ENCODE peak calls at places on chromosomes 4 and X, in ten cellular contexts. L, D, A, V, O, S, Q, N, K and Z are unnamed samples. For H3K4me1, the result is how much of the 10 kb centered on the place peaks cover.

GRCh38 chr4:129131343-129131742 is 35.4 kb downstream of the C4orf33 start:
- DNase-seq in L (no peak), D (no peak), A (no peak), V (no peak), O (no peak), S (no peak), Q (no peak), N (no peak), K (no peak), Z (no peak)

GRCh38 chr4:145285928-145286327 is 105.5 kb upstream of the OTUD4 start:
- DNase-seq in L (no peak), D (no peak), A (no peak), V (no peak), O (no peak), S (no peak), Q (no peak), N (peak), K (no peak), Z (no peak)

GRCh38 chr4:151324449-151325319 is 721 bp downstream of the SH3D19 start:
- DNase-seq in L (peak), D (peak), A (peak), V (peak), O (peak), S (no peak), Q (peak), N (peak), K (peak), Z (peak)

GRCh38 chr4:111678466-111678865 is 466.8 kb upstream of the FAM241A start:
- DNase-seq in L (no peak), D (no peak), A (no peak), V (no peak), O (no peak), S (no peak), Q (no peak), N (peak), K (no peak), Z (no peak)

GRCh38 chrX:120499301-120500097 is 30.4 kb upstream of the LAMP2 start:
- DNase-seq in L (no peak), D (no peak), A (no peak), V (no peak), O (no peak), S (no peak), Q (no peak), N (peak), K (no peak), Z (no peak)

GRCh38 chr4:145679520-145679919 is 426 bp upstream of the C4orf51 start:
- DNase-seq in L (peak), D (no peak), A (peak), V (no peak), O (no peak), S (no peak), Q (no peak), N (peak), K (peak), Z (no peak)

GRCh38 chr4:8208565-8208964 is 9.5 kb downstream of the SH3TC1 start:
- DNase-seq in L (no peak), D (no peak), A (no peak), V (peak), O (no peak), S (no peak), Q (no peak), N (no peak), K (no peak), Z (no peak)

GRCh38 chr4:118398226-118399090 is 45.7 kb upstream of the PRSS12 start:
- DNase-seq in L (no peak), D (no peak), A (no peak), V (no peak), O (no peak), S (no peak), Q (no peak), N (no peak), K (no peak), Z (no peak)

GRCh38 chr4:43374352-43374751 is 481.8 kb downstream of the GRXCR1 start:
- DNase-seq in L (no peak), D (no peak), A (no peak), V (no peak), O (no peak), S (no peak), Q (no peak), N (peak), K (no peak), Z (no peak)

GRCh38 chr4:88600129-88600849 is 8.0 kb downstream of the HERC3 start:
- DNase-seq in L (no peak), D (no peak), A (no peak), V (no peak), O (no peak), S (no peak), Q (no peak), N (peak), K (no peak), Z (no peak)

GRCh38 chr4:22389240-22389871 is 126.5 kb downstream of the ADGRA3 start:
- DNase-seq in L (no peak), D (no peak), A (peak), V (no peak), O (peak), S (no peak), Q (peak), N (peak), K (peak), Z (peak)

GRCh38 chr4:3257691-3258482 is 8.9 kb downstream of the MSANTD1 start:
- DNase-seq in L (peak), D (no peak), A (no peak), V (peak), O (no peak), S (peak), Q (peak), N (peak), K (no peak), Z (peak)

GRCh38 chr4:24576276-24576675 is 8.1 kb downstream of the DHX15 start:
- DNase-seq in L (no peak), D (no peak), A (no peak), V (no peak), O (no peak), S (no peak), Q (no peak), N (no peak), K (no peak), Z (no peak)

GRCh38 chr4:24570574-24571236 is 13.6 kb downstream of the DHX15 start:
- DNase-seq in L (no peak), D (no peak), A (no peak), V (no peak), O (no peak), S (no peak), Q (no peak), N (no peak), K (no peak), Z (no peak)

GRCh38 chr4:24573582-24573981 is 10.8 kb downstream of the DHX15 start:
- DNase-seq in L (no peak), D (no peak), A (no peak), V (no peak), O (no peak), S (no peak), Q (no peak), N (no peak), K (no peak), Z (no peak)

GRCh38 chr4:24570172-24570571 is 14.2 kb downstream of the DHX15 start:
- DNase-seq in L (no peak), D (no peak), A (no peak), V (no peak), O (no peak), S (no peak), Q (no peak), N (no peak), K (no peak), Z (no peak)

DNA sequence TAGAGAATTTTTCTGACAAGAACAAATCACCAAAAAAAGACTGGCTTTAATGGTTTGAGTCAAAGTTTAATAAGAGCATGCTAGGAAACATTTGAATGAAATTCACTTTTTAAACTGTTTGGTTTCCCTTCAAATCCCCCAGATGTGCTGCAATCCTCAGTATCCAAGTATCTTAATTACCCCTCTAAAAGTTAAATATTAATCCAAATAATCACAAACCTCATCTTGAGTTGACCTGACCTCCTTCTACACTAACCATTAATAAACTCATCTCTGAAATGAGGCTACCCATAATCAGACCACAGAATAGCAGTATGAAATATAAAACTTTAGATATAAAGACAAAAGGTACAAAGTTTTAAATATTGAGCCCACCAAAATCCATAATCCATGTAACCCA is 10.1 kb downstream of the DHX15 start:
- DNase-seq in L (no peak), D (no peak), A (no peak), V (no peak), O (no peak), S (no peak), Q (no peak), N (no peak), K (no peak), Z (no peak)
- TF ChIP-seq POLR2A in L (no peak), D (no peak), A (no peak), V (no peak), O (no peak), S (no peak), Q (no peak), N (no peak), K (no peak), Z (no peak)

DNA sequence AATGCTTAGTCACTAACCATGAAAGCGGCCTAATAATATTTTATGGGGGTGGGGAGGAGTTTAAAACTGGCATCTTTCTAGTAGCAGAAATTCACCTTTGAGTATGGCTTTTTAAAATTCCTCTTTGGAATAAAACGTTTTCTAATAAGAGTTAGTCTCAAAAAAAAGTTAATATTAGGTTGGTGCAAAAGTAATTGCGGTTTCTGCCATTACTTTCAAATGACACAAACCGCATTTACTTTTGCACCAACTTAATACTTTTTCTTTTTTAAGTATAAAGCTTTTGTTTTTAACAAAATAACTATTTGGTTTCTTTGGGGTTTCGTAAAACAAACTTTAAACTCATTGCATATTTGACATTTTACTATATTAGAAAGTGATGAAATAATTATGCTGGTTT is 68.4 kb downstream of the FBXO8 start:
- DNase-seq in L (no peak), D (no peak), A (no peak), V (no peak), O (no peak), S (no peak), Q (no peak), N (no peak), K (no peak), Z (no peak)
- H3K4me1 ChIP-seq in L (under half), D (half or more), A (under half), V (under half), O (under half), S (under half), Q (under half), N (under half), K (under half), Z (under half)

GRCh38 chrX:25544641-25545040 is 528.9 kb upstream of the ARX start:
- DNase-seq in L (no peak), D (no peak), A (no peak), V (no peak), O (no peak), S (no peak), Q (no peak), N (peak), K (no peak), Z (no peak)
- TF ChIP-seq POLR2A in L (no peak), D (no peak), A (no peak), V (no peak), O (no peak), S (no peak), Q (no peak), N (no peak), K (no peak), Z (no peak)

DNA sequence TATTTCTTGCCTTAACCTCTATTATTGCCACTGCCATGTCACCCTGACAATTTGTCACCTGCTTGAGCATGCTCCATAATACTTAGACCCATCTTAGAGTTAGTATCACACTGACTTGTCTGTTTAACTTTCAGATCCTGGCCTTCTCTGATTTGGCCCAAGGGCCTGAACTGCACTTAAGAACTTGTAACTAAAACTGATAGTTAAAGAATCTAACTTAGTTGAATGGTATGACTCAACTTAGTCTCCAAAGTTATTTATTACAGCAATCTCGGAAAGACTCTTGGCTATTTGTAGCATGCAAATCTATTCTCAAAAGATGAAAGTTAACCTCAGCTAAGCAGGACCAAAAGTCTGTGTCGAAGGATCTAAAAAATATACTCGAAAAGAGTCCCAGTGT is 72.3 kb downstream of the IGSF1 start:
- DNase-seq in L (no peak), D (no peak), A (no peak), V (no peak), O (no peak), S (no peak), Q (no peak), N (no peak), K (no peak), Z (no peak)
- H3K4me1 ChIP-seq in L (under half), D (under half), A (under half), V (under half), O (under half), S (under half), Q (under half), N (under half), K (under half), Z (under half)

GRCh38 chrX:71253253-71254091 is 468 bp downstream of the ZMYM3 start:
- DNase-seq in L (no peak), D (no peak), A (peak), V (peak), O (peak), S (peak), Q (peak), N (peak), K (no peak), Z (peak)

GRCh38 chrX:71251456-71251973 is 2.4 kb downstream of the ZMYM3 start:
- DNase-seq in L (no peak), D (no peak), A (no peak), V (no peak), O (no peak), S (no peak), Q (peak), N (no peak), K (no peak), Z (no peak)

GRCh38 chrX:71256051-71256450 is 2.1 kb upstream of the ZMYM3 start:
- DNase-seq in L (no peak), D (no peak), A (no peak), V (no peak), O (no peak), S (no peak), Q (no peak), N (peak), K (no peak), Z (no peak)

GRCh38 chrX:71252221-71252620 is 1.7 kb downstream of the ZMYM3 start:
- DNase-seq in L (no peak), D (no peak), A (no peak), V (no peak), O (no peak), S (no peak), Q (no peak), N (no peak), K (no peak), Z (no peak)

GRCh38 chrX:71254092-71254941 is at the start of gene ZMYM3:
- DNase-seq in L (peak), D (peak), A (peak), V (peak), O (peak), S (peak), Q (peak), N (peak), K (peak), Z (peak)
- TF ChIP-seq POLR2A in L (no peak), D (no peak), A (no peak), V (peak), O (no peak), S (no peak), Q (peak), N (no peak), K (no peak), Z (peak)

GRCh38 chr4:6417516-6417915 is 54.9 kb downstream of the PPP2R2C start:
- DNase-seq in L (no peak), D (no peak), A (no peak), V (no peak), O (no peak), S (no peak), Q (no peak), N (no peak), K (no peak), Z (no peak)
- H3K4me1 ChIP-seq in L (under half), D (under half), A (under half), V (under half), O (under half), S (under half), Q (under half), N (under half), K (under half), Z (under half)

DNA sequence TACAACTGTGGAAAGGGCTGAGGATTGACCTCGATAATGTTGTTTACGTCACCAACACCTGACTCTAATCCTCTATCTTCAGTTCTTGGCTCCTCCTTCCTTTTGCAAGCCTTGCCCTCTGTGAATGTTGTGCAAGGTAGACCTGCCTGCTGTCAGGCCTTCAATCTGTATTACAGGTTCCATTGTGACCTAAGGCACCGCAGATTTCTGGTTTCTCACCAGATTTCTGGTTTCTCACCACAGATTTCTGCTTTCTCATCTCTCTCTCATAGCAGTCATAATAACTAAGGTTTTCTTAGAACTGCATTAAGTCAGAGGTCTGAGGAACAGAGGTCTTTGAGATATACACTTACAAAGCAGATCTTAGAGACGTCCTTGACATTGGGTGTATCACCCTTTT is 51.5 kb upstream of the ETNPPL start:
- DNase-seq in L (no peak), D (no peak), A (no peak), V (no peak), O (no peak), S (no peak), Q (no peak), N (no peak), K (no peak), Z (no peak)
- TF ChIP-seq POLR2A in L (no peak), D (no peak), A (no peak), V (no peak), O (no peak), S (no peak), Q (no peak), N (no peak), K (no peak), Z (no peak)

DNA sequence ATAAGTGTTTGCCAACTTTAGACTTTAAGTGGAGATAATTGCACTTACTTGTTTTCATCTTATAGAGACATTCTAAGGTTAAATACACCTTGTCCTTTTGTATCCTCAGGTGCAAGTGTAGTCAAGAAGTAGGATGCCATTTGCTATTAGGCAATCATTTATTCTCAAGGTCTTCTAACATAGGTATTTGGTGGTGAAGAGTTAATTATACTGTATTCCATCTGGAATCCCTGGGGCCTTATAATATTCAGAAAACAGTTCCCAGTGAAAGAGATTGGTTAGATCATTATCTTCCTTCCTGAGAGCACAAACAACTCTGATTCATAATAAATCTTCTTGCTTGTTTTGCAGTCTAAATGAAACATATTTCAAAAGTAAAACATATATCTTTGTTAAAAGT is 23.6 kb downstream of the SULT1E1 start:
- DNase-seq in L (no peak), D (no peak), A (no peak), V (no peak), O (no peak), S (no peak), Q (no peak), N (no peak), K (no peak), Z (no peak)
- H3K4me1 ChIP-seq in L (under half), D (under half), A (under half), V (under half), O (under half), S (under half), Q (under half), N (under half), K (under half), Z (under half)